ENCODE peak calls at places on chromosomes 5 and 9, in eight cellular contexts. One of them, this sample, is unnamed.

GRCh38 chr9:134981829-134982228 is 64.1 kb upstream of the FCN1 start:
- DNase-seq in lung: no peak
- DNase-seq in ELR: no peak
- DNase-seq in activated T-helper 1 cell treated with anti-CD3 and anti-CD28 coated beads, Interleukin-12 subunit alpha, Interleukin-12 subunit beta, Interleukin-2, Interleukin-4 antibody, amounts not matched to agents 30 ng/mL and 10 ng/mL and 1 ng/mL, durations not matched to agents 14 hours and 24 hours and 36 hours: no peak
- DNase-seq in ACHN: no peak
- DNase-seq in NCI-H1105: no peak
- DNase-seq in progenitor cell of endocrine pancreas: no peak
- DNase-seq in AG04450: no peak
- DNase-seq in this sample: no peak

GRCh38 chr9:20684865-20685696 is 1.0 kb downstream of the FOCAD start:
- DNase-seq in lung: no peak
- DNase-seq in ELR: peak; percentile 84
- DNase-seq in activated T-helper 1 cell treated with anti-CD3 and anti-CD28 coated beads, Interleukin-12 subunit alpha, Interleukin-12 subunit beta, Interleukin-2, Interleukin-4 antibody, amounts not matched to agents 30 ng/mL and 10 ng/mL and 1 ng/mL, durations not matched to agents 14 hours and 24 hours and 36 hours: no peak
- DNase-seq in ACHN: no peak
- DNase-seq in NCI-H1105: no peak
- DNase-seq in progenitor cell of endocrine pancreas: no peak
- DNase-seq in AG04450: no peak
- DNase-seq in this sample: peak; percentile 74

GRCh38 chr5:111493031-111493430 is 19.3 kb downstream of the STARD4 start:
- DNase-seq in lung: no peak
- DNase-seq in ELR: no peak
- DNase-seq in activated T-helper 1 cell treated with anti-CD3 and anti-CD28 coated beads, Interleukin-12 subunit alpha, Interleukin-12 subunit beta, Interleukin-2, Interleukin-4 antibody, amounts not matched to agents 30 ng/mL and 10 ng/mL and 1 ng/mL, durations not matched to agents 14 hours and 24 hours and 36 hours: no peak
- DNase-seq in ACHN: no peak
- DNase-seq in NCI-H1105: no peak
- DNase-seq in progenitor cell of endocrine pancreas: no peak
- DNase-seq in AG04450: no peak
- DNase-seq in this sample: no peak

GRCh38 chr5:111655169-111655924 is 101.6 kb downstream of the NREP start:
- DNase-seq in lung: no peak
- DNase-seq in ELR: no peak
- DNase-seq in activated T-helper 1 cell treated with anti-CD3 and anti-CD28 coated beads, Interleukin-12 subunit alpha, Interleukin-12 subunit beta, Interleukin-2, Interleukin-4 antibody, amounts not matched to agents 30 ng/mL and 10 ng/mL and 1 ng/mL, durations not matched to agents 14 hours and 24 hours and 36 hours: no peak
- DNase-seq in ACHN: no peak
- DNase-seq in NCI-H1105: no peak
- DNase-seq in progenitor cell of endocrine pancreas: no peak
- DNase-seq in AG04450: peak; percentile 26
- DNase-seq in this sample: peak; percentile 45

GRCh38 chr9:78612089-78612488 is 315.2 kb downstream of the PSAT1 start:
- DNase-seq in lung: no peak
- DNase-seq in ELR: peak; percentile 91
- DNase-seq in activated T-helper 1 cell treated with anti-CD3 and anti-CD28 coated beads, Interleukin-12 subunit alpha, Interleukin-12 subunit beta, Interleukin-2, Interleukin-4 antibody, amounts not matched to agents 30 ng/mL and 10 ng/mL and 1 ng/mL, durations not matched to agents 14 hours and 24 hours and 36 hours: no peak
- DNase-seq in ACHN: no peak
- DNase-seq in NCI-H1105: no peak
- DNase-seq in progenitor cell of endocrine pancreas: no peak
- DNase-seq in AG04450: no peak
- DNase-seq in this sample: peak; percentile 88

GRCh38 chr9:93254061-93254481 is 70.1 kb downstream of the WNK2 start:
- DNase-seq in lung: no peak
- DNase-seq in ELR: no peak
- DNase-seq in activated T-helper 1 cell treated with anti-CD3 and anti-CD28 coated beads, Interleukin-12 subunit alpha, Interleukin-12 subunit beta, Interleukin-2, Interleukin-4 antibody, amounts not matched to agents 30 ng/mL and 10 ng/mL and 1 ng/mL, durations not matched to agents 14 hours and 24 hours and 36 hours: no peak
- DNase-seq in ACHN: no peak
- DNase-seq in NCI-H1105: no peak
- DNase-seq in progenitor cell of endocrine pancreas: no peak
- DNase-seq in AG04450: no peak
- DNase-seq in this sample: no peak

GRCh38 chr5:138737494-138738265 is 15.5 kb upstream of the CTNNA1 start:
- DNase-seq in lung: no peak
- DNase-seq in ELR: peak; percentile 24
- DNase-seq in activated T-helper 1 cell treated with anti-CD3 and anti-CD28 coated beads, Interleukin-12 subunit alpha, Interleukin-12 subunit beta, Interleukin-2, Interleukin-4 antibody, amounts not matched to agents 30 ng/mL and 10 ng/mL and 1 ng/mL, durations not matched to agents 14 hours and 24 hours and 36 hours: no peak
- DNase-seq in ACHN: no peak
- DNase-seq in NCI-H1105: no peak
- DNase-seq in progenitor cell of endocrine pancreas: no peak
- DNase-seq in AG04450: no peak
- DNase-seq in this sample: no peak

GRCh38 chr5:145990077-145990653 is 53.8 kb downstream of the SH3RF2 start:
- DNase-seq in lung: no peak
- DNase-seq in ELR: no peak
- DNase-seq in activated T-helper 1 cell treated with anti-CD3 and anti-CD28 coated beads, Interleukin-12 subunit alpha, Interleukin-12 subunit beta, Interleukin-2, Interleukin-4 antibody, amounts not matched to agents 30 ng/mL and 10 ng/mL and 1 ng/mL, durations not matched to agents 14 hours and 24 hours and 36 hours: no peak
- DNase-seq in ACHN: no peak
- DNase-seq in NCI-H1105: no peak
- DNase-seq in progenitor cell of endocrine pancreas: no peak
- DNase-seq in AG04450: no peak
- DNase-seq in this sample: no peak

GRCh38 chr9:72203205-72203803 is 54.1 kb downstream of the GDA start:
- DNase-seq in lung: no peak
- DNase-seq in ELR: peak; percentile 58
- DNase-seq in activated T-helper 1 cell treated with anti-CD3 and anti-CD28 coated beads, Interleukin-12 subunit alpha, Interleukin-12 subunit beta, Interleukin-2, Interleukin-4 antibody, amounts not matched to agents 30 ng/mL and 10 ng/mL and 1 ng/mL, durations not matched to agents 14 hours and 24 hours and 36 hours: no peak
- DNase-seq in ACHN: peak; percentile 43
- DNase-seq in NCI-H1105: peak; percentile 12
- DNase-seq in progenitor cell of endocrine pancreas: no peak
- DNase-seq in AG04450: no peak
- DNase-seq in this sample: peak; percentile 43

GRCh38 chr5:123487298-123487697 is 24.7 kb upstream of the CSNK1G3 start:
- DNase-seq in lung: no peak
- DNase-seq in ELR: peak; percentile 36
- DNase-seq in activated T-helper 1 cell treated with anti-CD3 and anti-CD28 coated beads, Interleukin-12 subunit alpha, Interleukin-12 subunit beta, Interleukin-2, Interleukin-4 antibody, amounts not matched to agents 30 ng/mL and 10 ng/mL and 1 ng/mL, durations not matched to agents 14 hours and 24 hours and 36 hours: no peak
- DNase-seq in ACHN: no peak
- DNase-seq in NCI-H1105: no peak
- DNase-seq in progenitor cell of endocrine pancreas: no peak
- DNase-seq in AG04450: peak; percentile 6
- DNase-seq in this sample: no peak

GRCh38 chr5:138336952-138337684 is 948 bp upstream of the FAM53C start:
- DNase-seq in lung: peak; percentile 81
- DNase-seq in ELR: peak; percentile 81
- DNase-seq in activated T-helper 1 cell treated with anti-CD3 and anti-CD28 coated beads, Interleukin-12 subunit alpha, Interleukin-12 subunit beta, Interleukin-2, Interleukin-4 antibody, amounts not matched to agents 30 ng/mL and 10 ng/mL and 1 ng/mL, durations not matched to agents 14 hours and 24 hours and 36 hours: peak; percentile 76
- DNase-seq in ACHN: peak; percentile 82
- DNase-seq in NCI-H1105: no peak
- DNase-seq in progenitor cell of endocrine pancreas: peak; percentile 64
- DNase-seq in AG04450: peak; percentile 42
- DNase-seq in this sample: no peak

GRCh38 chr5:138876811-138877210 is 1.7 kb upstream of the LRRTM2 start:
- DNase-seq in lung: no peak
- DNase-seq in ELR: no peak
- DNase-seq in activated T-helper 1 cell treated with anti-CD3 and anti-CD28 coated beads, Interleukin-12 subunit alpha, Interleukin-12 subunit beta, Interleukin-2, Interleukin-4 antibody, amounts not matched to agents 30 ng/mL and 10 ng/mL and 1 ng/mL, durations not matched to agents 14 hours and 24 hours and 36 hours: no peak
- DNase-seq in ACHN: no peak
- DNase-seq in NCI-H1105: no peak
- DNase-seq in progenitor cell of endocrine pancreas: no peak
- DNase-seq in AG04450: no peak
- DNase-seq in this sample: no peak

GRCh38 chr9:137264067-137264466 is 8.9 kb downstream of the NELFB start:
- DNase-seq in lung: no peak
- DNase-seq in ELR: no peak
- DNase-seq in activated T-helper 1 cell treated with anti-CD3 and anti-CD28 coated beads, Interleukin-12 subunit alpha, Interleukin-12 subunit beta, Interleukin-2, Interleukin-4 antibody, amounts not matched to agents 30 ng/mL and 10 ng/mL and 1 ng/mL, durations not matched to agents 14 hours and 24 hours and 36 hours: no peak
- DNase-seq in ACHN: no peak
- DNase-seq in NCI-H1105: no peak
- DNase-seq in progenitor cell of endocrine pancreas: no peak
- DNase-seq in AG04450: no peak
- DNase-seq in this sample: no peak

GRCh38 chr9:114307323-114308250 is 15.3 kb upstream of the ORM1 start:
- DNase-seq in lung: no peak
- DNase-seq in ELR: no peak
- DNase-seq in activated T-helper 1 cell treated with anti-CD3 and anti-CD28 coated beads, Interleukin-12 subunit alpha, Interleukin-12 subunit beta, Interleukin-2, Interleukin-4 antibody, amounts not matched to agents 30 ng/mL and 10 ng/mL and 1 ng/mL, durations not matched to agents 14 hours and 24 hours and 36 hours: no peak
- DNase-seq in ACHN: no peak
- DNase-seq in NCI-H1105: no peak
- DNase-seq in progenitor cell of endocrine pancreas: no peak
- DNase-seq in AG04450: no peak
- DNase-seq in this sample: peak; percentile 23

GRCh38 chr5:10867408-10868303 is 106.6 kb upstream of the DAP start:
- DNase-seq in lung: peak; percentile 57
- DNase-seq in ELR: no peak
- DNase-seq in activated T-helper 1 cell treated with anti-CD3 and anti-CD28 coated beads, Interleukin-12 subunit alpha, Interleukin-12 subunit beta, Interleukin-2, Interleukin-4 antibody, amounts not matched to agents 30 ng/mL and 10 ng/mL and 1 ng/mL, durations not matched to agents 14 hours and 24 hours and 36 hours: no peak
- DNase-seq in ACHN: no peak
- DNase-seq in NCI-H1105: no peak
- DNase-seq in progenitor cell of endocrine pancreas: no peak
- DNase-seq in AG04450: no peak
- DNase-seq in this sample: no peak

GRCh38 chr5:78005021-78005785 is 229.1 kb upstream of the TBCA start:
- DNase-seq in lung: no peak
- DNase-seq in ELR: peak; percentile 87
- DNase-seq in activated T-helper 1 cell treated with anti-CD3 and anti-CD28 coated beads, Interleukin-12 subunit alpha, Interleukin-12 subunit beta, Interleukin-2, Interleukin-4 antibody, amounts not matched to agents 30 ng/mL and 10 ng/mL and 1 ng/mL, durations not matched to agents 14 hours and 24 hours and 36 hours: no peak
- DNase-seq in ACHN: no peak
- DNase-seq in NCI-H1105: peak; percentile 50
- DNase-seq in progenitor cell of endocrine pancreas: no peak
- DNase-seq in AG04450: no peak
- DNase-seq in this sample: peak; percentile 65

GRCh38 chr5:57566914-57567313 is 84.3 kb upstream of the ACTBL2 start:
- DNase-seq in lung: no peak
- DNase-seq in ELR: peak; percentile 7
- DNase-seq in activated T-helper 1 cell treated with anti-CD3 and anti-CD28 coated beads, Interleukin-12 subunit alpha, Interleukin-12 subunit beta, Interleukin-2, Interleukin-4 antibody, amounts not matched to agents 30 ng/mL and 10 ng/mL and 1 ng/mL, durations not matched to agents 14 hours and 24 hours and 36 hours: no peak
- DNase-seq in ACHN: no peak
- DNase-seq in NCI-H1105: no peak
- DNase-seq in progenitor cell of endocrine pancreas: no peak
- DNase-seq in AG04450: peak; percentile 57
- DNase-seq in this sample: peak; percentile 28